ENCODE peak calls at places on chromosomes 3 and 15, in six cellular contexts. E is H1, S is HepG2, M is SK-N-SH, V is GM12878, C is K562. T is an unnamed sample.

GRCh38 chr3:125401402-125401801 is 26.3 kb upstream of the ZNF148 start:
- DNase-seq in E (no peak), S (peak; percentile 49), M (no peak), V (no peak), C (no peak), T (no peak)

GRCh38 chr3:194089357-194090177 is 46.4 kb upstream of the HES1 start:
- DNase-seq in E (no peak), S (peak; percentile 71), M (no peak), V (no peak), C (peak; percentile 91), T (peak; percentile 98)

GRCh38 chr3:72663429-72663828 is 184.8 kb downstream of the SHQ1 start:
- DNase-seq in E (no peak), S (peak; percentile 30), M (no peak), V (no peak), C (no peak), T (no peak)

GRCh38 chr15:37783290-37783689 is 151.2 kb upstream of the TMCO5A start:
- DNase-seq in E (no peak), S (no peak), M (no peak), V (no peak), C (no peak), T (no peak)

GRCh38 chr3:131381445-131382291 is at the start of gene NUDT16:
- DNase-seq in E (peak; percentile 99), S (peak; percentile 97), M (peak; percentile 98), V (peak; percentile 91), C (peak; percentile 95), T (peak; percentile 77)

GRCh38 chr3:39130693-39131265 is 22.6 kb downstream of the CSRNP1 start:
- DNase-seq in E (no peak), S (no peak), M (no peak), V (no peak), C (no peak), T (no peak)

GRCh38 chr15:42737529-42738328 is 801 bp upstream of the CDAN1 start:
- DNase-seq in E (no peak), S (peak; percentile 32), M (no peak), V (no peak), C (no peak), T (no peak)

GRCh38 chr3:150721285-150722130 is 17.8 kb upstream of the ERICH6 start:
- DNase-seq in E (no peak), S (peak; percentile 67), M (peak; percentile 73), V (no peak), C (peak; percentile 71), T (peak; percentile 30)

GRCh38 chr15:70741677-70742293 is 21.6 kb downstream of the UACA start:
- DNase-seq in E (no peak), S (peak; percentile 37), M (no peak), V (no peak), C (no peak), T (no peak)

GRCh38 chr15:43517354-43518072 is at the start of gene MAP1A:
- DNase-seq in E (peak; percentile 63), S (no peak), M (peak; percentile 89), V (no peak), C (peak; percentile 90), T (no peak)

GRCh38 chr3:9102240-9102841 is 139.1 kb upstream of the RAD18 start:
- DNase-seq in E (peak; percentile 72), S (no peak), M (peak; percentile 47), V (no peak), C (no peak), T (no peak)
- TF ChIP-seq CTCF in E (peak; percentile 38), S (no peak), M (no peak), V (no peak), C (no peak), T (no peak)

DNA sequence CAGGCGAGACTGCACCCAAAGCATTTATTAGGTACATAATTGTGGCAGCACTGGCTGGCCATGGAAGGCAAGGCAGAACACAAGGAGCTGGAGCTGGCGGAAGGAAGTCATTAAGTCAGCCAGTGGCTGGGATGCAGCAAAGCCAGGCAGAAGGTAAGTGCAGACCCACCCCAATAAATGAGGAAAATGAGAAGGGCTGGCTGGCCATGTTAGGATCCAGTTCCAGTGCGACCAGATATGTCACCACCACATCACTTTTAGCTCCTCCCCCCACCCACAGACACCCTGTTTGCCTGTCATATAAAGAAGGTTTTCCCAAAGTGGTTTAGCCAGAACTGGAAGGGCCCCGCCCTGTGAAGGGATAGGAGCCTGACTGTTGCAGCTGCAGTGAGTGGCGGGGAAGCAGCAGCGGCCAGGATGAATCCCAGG is at the start of gene FURIN:
- DNase-seq in E (no peak), S (no peak), M (no peak), V (no peak), C (peak; percentile 60), T (no peak)
- TF ChIP-seq GABPA in E (no peak), S (no peak), M (no peak), V (no peak), C (no peak), T (no peak)

DNA sequence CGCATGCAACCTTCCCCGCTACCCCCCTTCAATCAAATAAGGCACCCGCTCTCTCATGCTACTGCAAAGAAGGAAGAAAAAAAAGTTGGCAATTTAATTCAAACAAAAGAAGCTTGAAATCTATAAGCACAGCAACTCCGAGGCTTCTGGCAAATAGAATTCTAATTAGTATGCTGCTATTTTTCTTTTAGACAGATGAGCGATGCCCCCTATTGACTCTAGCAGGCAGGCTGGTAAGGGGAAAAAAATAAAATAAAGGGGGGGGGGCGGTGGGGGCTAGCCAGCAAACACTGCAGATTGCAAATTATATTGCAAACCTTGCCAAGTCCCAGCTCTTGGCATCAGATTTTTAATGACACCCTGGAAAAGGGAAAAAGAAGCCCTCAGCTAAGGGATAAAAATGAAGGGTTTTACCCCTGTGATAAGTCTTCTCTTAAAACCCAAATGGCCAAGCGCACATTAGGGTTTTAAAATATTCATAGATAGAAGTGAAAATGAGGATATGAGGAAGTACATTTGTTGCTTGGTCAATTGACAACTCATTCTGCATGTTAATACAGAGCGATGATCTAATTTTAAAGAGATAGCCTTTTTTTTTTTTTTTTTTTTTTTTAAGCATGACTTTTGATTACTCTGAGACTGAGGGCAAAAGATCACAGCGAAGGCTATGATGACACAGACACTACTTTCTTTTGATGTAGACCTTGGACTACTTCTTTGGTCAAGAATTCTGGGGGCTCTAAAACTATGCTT is 255.3 kb downstream of the NR2F2 start:
- DNase-seq in E (no peak), S (no peak), M (peak; percentile 40), V (no peak), C (peak; percentile 17), T (peak; percentile 33)
- TF ChIP-seq CTCF in E (no peak), S (no peak), M (no peak), V (peak; percentile 10), C (peak; percentile 25), T (no peak)

DNA sequence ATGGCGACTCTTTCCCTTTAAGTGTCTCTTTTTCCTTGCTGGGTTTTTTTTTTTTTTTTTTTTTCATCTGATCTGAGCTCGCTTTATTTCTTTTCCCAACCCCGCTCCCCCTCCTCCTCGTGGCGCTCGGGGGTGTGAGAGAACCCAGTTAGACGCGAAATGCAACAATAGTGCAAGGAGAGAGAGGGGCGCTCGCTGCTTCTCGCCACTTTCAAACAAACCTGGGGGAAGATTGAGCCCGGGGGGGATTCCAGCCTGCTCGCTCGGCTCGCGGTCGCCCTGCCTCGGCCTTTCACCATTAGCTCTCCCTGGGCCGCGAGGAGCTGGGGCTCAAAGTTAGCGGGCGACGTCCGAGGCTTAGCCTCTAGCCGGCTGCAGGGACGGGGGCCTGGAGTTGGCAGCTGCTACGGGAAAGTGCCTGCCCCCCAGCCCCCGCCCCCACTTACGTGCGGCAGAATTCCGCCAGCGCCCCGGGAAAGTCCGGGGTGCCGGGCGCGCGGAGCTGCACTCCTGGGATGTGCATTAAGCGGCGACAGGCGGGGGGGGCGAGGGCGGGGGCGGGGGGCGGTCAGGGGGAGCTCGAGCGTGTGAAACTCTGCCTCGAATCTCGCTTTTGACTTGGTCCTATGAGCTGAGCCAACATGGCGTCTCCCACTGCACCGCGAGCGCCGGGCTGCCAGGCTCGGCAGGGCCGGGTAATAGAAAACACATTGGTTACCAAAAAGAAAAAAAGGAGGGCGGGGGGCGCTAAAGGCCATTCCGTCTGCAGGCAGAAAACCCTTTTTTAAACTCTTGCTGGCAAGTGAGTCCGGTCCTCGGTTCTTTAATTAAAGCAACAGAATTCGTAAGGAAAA is 10.3 kb downstream of the NR2F2 start:
- DNase-seq in E (peak; percentile 82), S (no peak), M (peak; percentile 83), V (no peak), C (no peak), T (no peak)
- TF ChIP-seq GABPA in E (no peak), S (no peak), M (no peak), V (no peak), C (no peak), T (no peak)

GRCh38 chr15:52790166-52790708 is at the start of gene ONECUT1:
- DNase-seq in E (peak; percentile 87), S (peak; percentile 37), M (peak; percentile 92), V (no peak), C (peak; percentile 84), T (peak; percentile 35)

GRCh38 chr15:52789601-52790165 is 453 bp downstream of the ONECUT1 start:
- DNase-seq in E (peak; percentile 67), S (no peak), M (peak; percentile 67), V (no peak), C (no peak), T (peak; percentile 32)

GRCh38 chr15:52789008-52789600 is 1.0 kb downstream of the ONECUT1 start:
- DNase-seq in E (peak; percentile 55), S (no peak), M (no peak), V (no peak), C (no peak), T (no peak)

GRCh38 chr15:52791776-52792175 is 1.6 kb upstream of the ONECUT1 start:
- DNase-seq in E (no peak), S (no peak), M (no peak), V (no peak), C (no peak), T (no peak)

GRCh38 chr15:52790941-52791751 is 1.0 kb upstream of the ONECUT1 start:
- DNase-seq in E (peak; percentile 72), S (no peak), M (peak; percentile 57), V (no peak), C (no peak), T (no peak)
- TF ChIP-seq CTCF in E (no peak), S (no peak), M (peak; percentile 34), V (peak; percentile 16), C (no peak), T (no peak)

DNA sequence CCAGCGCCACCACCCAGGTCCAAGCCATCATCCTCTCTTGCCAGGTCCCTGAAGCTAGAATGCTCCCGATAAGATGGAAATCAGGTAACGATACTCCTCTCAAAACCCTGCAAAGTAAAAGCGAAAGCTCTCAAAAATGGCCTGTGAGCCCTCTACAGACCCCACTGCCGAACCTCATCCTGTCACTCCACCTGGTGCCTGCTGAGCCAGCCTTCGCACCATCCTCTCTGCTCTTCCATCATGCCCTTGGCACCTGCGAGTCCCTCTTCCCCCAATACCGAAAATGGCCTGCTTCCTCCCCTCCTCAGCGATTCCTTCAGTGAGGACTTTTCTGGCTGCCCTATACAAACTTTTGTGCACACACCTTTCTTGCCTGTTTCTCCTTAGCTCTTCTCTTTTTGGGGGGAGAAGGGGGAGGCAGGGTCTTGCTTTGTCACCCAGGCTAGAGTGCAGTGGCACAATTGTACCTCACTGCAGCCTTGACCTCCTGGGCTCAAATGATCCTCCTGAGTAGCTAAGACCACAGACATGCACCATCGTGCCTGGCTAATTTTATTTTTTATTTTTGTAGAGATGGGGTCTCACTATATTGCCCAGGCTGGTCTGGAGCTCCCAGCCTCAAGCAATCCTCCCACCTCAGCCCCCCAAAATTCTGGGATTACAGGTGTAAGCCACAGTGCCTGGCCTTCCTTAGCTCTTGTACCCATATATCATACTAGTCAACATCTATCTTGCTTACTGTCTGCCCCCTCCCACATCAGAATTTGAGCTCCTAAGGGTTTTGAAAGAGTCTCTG is 3.0 kb downstream of the IDH2 start:
- DNase-seq in E (no peak), S (no peak), M (no peak), V (no peak), C (no peak), T (no peak)
- TF ChIP-seq GABPA in E (no peak), S (no peak), M (no peak), V (no peak), C (no peak), T (no peak)

T was measured in HL-60.